ENCODE peak calls at places on chromosomes 3 and 15, in seven cellular contexts. W, E, O, N, U, M and R are unnamed samples.

GRCh38 chr15:35980719-35981118 is 434.8 kb upstream of the DPH6 start:
- DNase-seq in M (no peak), U (peak), O (no peak), N (no peak), W (no peak), E (no peak), R (peak)

GRCh38 chr3:66822059-66823009 is 175.8 kb upstream of the KBTBD8 start:
- DNase-seq in E (peak), U (peak), W (peak), O (peak), N (peak), M (peak), R (peak)

GRCh38 chr3:144028798-144029411 is 57.3 kb downstream of the DIPK2A start:
- DNase-seq in O (no peak), W (no peak), E (no peak), U (no peak), N (no peak), M (no peak), R (no peak)

GRCh38 chr15:74336061-74337005 is 31.1 kb downstream of the CYP11A1 start:
- DNase-seq in E (no peak), M (peak), O (no peak), U (no peak), W (no peak), N (no peak), R (no peak)

GRCh38 chr3:53174346-53175250 is 13.6 kb downstream of the PRKCD start:
- DNase-seq in U (no peak), W (no peak), E (no peak), M (no peak), O (no peak), N (no peak), R (no peak)

GRCh38 chr15:33293619-33294309 is 17.0 kb upstream of the RYR3 start:
- DNase-seq in N (no peak), E (no peak), M (peak), W (no peak), U (peak), O (no peak), R (no peak)

GRCh38 chr3:41277790-41278465 is 78.6 kb downstream of the CTNNB1 start:
- DNase-seq in W (no peak), E (peak), N (peak), U (no peak), O (no peak), M (no peak), R (no peak)

GRCh38 chr15:71325461-71325860 is 210.2 kb downstream of the THSD4 start:
- DNase-seq in W (no peak), E (no peak), O (no peak), U (peak), M (peak), N (no peak), R (peak)